ENCODE peak calls at places on chromosomes 3 and 15, in ten cellular contexts. H is uterus, K is lower leg skin, T is ovary, Q is H1, R is H54, A is IMR-90, J is HCT116, B is spleen, M is GM12891. L is an unnamed sample.

GRCh38 chr3:68148471-68148870 is 494.1 kb upstream of the SUCLG2 start:
- DNase-seq in T (no peak), H (no peak), Q (no peak), J (no peak), R (no peak), M (no peak), K (no peak), B (no peak), A (no peak), L (no peak)

GRCh38 chr15:61936528-61937195 is 123.6 kb downstream of the VPS13C start:
- DNase-seq in T (no peak), M (no peak), Q (no peak), A (no peak), J (no peak), R (no peak), K (no peak), H (no peak), B (no peak), L (peak)

GRCh38 chr3:15886521-15886920 is 88.7 kb upstream of the ANKRD28 start:
- DNase-seq in K (no peak), Q (no peak), T (no peak), J (no peak), B (no peak), R (no peak), M (no peak), A (no peak), H (no peak), L (no peak)

GRCh38 chr3:11643212-11644087 is at the start of gene VGLL4:
- DNase-seq in Q (peak), B (peak), J (peak), R (peak), A (peak), M (peak), H (peak), T (peak), K (peak), L (peak)

GRCh38 chr15:96264801-96265515 is 65.5 kb upstream of the NR2F2 start:
- DNase-seq in A (peak), M (no peak), B (no peak), R (peak), J (peak), Q (no peak), K (no peak), T (no peak), H (no peak), L (no peak)

GRCh38 chr3:126569390-126569975 is 10.8 kb upstream of the C3orf22 start:
- DNase-seq in K (no peak), M (no peak), B (no peak), T (no peak), J (no peak), A (no peak), H (no peak), Q (no peak), R (no peak), L (no peak)

GRCh38 chr15:70269991-70270751 is 172.5 kb upstream of the TLE3 start:
- DNase-seq in M (no peak), B (peak), A (no peak), Q (no peak), T (no peak), H (peak), K (no peak), R (no peak), J (no peak), L (no peak)

GRCh38 chr15:42141246-42141645 is 15.2 kb downstream of the PLA2G4F start:
- DNase-seq in K (peak), T (no peak), Q (no peak), M (no peak), B (no peak), R (no peak), J (no peak), H (peak), A (no peak), L (no peak)

GRCh38 chr15:76235186-76235826 is 76.0 kb downstream of the ETFA start:
- DNase-seq in T (no peak), A (peak), M (no peak), R (no peak), K (no peak), J (peak), Q (no peak), H (no peak), B (no peak), L (peak)

GRCh38 chr15:59160880-59161593 is 45.6 kb upstream of the LDHAL6B start:
- DNase-seq in R (no peak), H (no peak), J (no peak), A (peak), M (no peak), B (no peak), K (peak), Q (peak), T (no peak), L (no peak)

GRCh38 chr3:33058780-33059179 is 38.2 kb downstream of the GLB1 start:
- DNase-seq in Q (no peak), H (no peak), K (no peak), M (no peak), R (no peak), J (no peak), B (no peak), A (no peak), T (no peak), L (no peak)
- TF ChIP-seq POLR2A in Q (no peak), H (no peak), K (no peak), M (no peak), R (no peak), J (no peak), B (no peak), A (no peak), T (no peak), L (no peak)

DNA sequence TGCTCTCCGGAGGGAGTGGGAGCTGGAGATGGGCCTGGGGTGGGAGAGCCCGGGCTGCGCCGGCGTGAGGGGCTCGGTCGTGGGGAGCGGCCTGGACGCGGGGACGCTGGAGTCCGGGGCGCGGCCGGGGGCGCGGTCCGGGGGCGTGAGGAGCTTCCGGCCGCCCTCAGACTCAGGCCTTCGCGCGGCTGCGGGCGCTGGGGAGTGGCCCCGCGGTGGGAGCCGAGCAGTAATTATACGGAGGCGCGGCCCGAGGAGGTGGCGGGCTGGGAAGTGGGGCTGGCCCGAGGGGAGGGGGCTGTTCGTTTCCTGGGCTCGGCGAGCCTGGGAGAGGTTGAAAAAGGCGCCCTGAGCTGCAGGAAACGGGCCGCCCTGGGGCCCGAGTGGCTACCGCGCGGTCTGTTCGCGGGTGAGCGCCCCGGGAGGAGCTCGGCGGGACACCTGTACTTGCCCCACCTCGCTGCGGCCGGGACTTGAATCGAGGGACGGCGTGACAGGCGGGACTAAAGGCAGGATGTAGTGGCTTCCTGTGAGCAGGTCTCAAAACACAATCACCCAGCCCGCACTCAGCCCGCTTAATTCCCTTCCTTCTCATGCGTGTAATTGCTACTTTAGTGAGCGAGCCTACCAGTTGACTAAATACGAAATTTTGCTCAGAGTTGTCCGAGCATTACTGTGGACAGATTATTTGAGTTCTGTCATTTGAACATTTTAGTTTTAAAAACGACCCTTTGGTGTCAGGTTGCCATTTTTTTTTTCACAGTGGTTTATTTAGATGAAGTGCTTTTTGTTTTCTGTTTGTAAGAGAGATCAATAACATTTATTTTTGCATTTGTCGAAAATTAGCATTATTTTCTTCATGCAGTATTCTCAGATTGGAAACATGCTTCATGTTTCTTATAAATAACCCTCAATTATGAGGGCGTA is 855 bp downstream of the RASA2 start:
- DNase-seq in Q (peak), K (peak), B (peak), J (peak), R (peak), T (peak), H (peak), M (peak), A (peak), L (peak)
- TF ChIP-seq POLR2A in Q (peak), K (no peak), B (peak), J (no peak), R (no peak), T (no peak), H (no peak), M (no peak), A (no peak), L (no peak)

DNA sequence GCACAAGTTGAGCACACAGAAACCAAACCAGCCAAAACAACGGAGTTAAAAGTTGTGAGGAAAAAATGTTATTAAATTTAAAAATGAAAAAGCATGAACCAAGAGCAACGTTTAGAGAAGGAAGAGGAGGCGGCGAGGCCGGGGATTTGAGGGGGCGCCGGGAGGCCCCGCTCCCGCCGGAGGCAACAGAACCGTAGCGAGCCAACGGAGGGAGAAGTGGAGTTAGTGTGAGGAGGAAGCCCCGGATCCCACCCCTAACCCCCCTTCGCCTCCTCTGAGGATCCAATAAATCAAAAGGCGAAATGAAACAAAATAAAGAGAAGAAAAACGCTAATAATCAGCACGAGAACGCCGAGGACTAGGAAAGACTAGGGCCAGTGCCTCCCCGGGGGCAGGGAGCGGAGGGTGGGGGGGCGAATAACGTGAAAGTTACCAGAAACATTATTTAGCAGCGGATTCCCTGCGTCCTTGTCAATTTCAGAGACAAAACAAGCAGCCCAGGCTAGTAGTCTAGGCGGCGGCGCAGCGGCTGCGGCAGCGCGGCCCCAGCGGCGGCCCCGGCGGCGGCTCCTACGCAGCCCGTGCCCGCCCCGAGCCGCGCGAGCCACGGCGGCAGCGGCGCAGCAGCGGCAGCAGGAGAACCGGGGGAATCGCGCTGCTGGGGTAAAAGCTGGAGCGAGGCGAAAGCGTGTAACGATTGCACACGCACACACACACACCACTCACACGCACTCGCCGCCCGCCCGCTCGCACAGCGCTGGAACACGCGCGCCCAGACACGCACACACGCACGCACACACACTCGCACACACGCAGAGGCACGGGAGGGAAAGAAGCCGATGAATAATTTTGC is 1.7 kb downstream of the MEIS2 start:
- DNase-seq in B (peak), T (peak), K (peak), A (peak), H (peak), M (no peak), R (peak), Q (no peak), J (no peak), L (peak)
- TF ChIP-seq POLR2A in B (no peak), T (no peak), K (no peak), A (no peak), H (no peak), M (no peak), R (peak), Q (no peak), J (no peak), L (no peak)

GRCh38 chr15:93088200-93088980 is 621 bp downstream of the RGMA start:
- DNase-seq in M (no peak), H (no peak), A (no peak), T (peak), R (no peak), B (peak), J (no peak), Q (peak), K (no peak), L (peak)
- TF ChIP-seq POLR2A in M (no peak), H (no peak), A (no peak), T (no peak), R (no peak), B (no peak), J (no peak), Q (no peak), K (no peak), L (no peak)